ENCODE peak calls at places on chromosomes 3 and 15, in four cellular contexts. J, K, E and H are unnamed samples.

GRCh38 chr3:137105277-137105977 is 147.6 kb downstream of the IL20RB start:
- DNase-seq in J (peak; percentile 42), K (no peak), E (no peak), H (no peak)

GRCh38 chr3:10703875-10704274 is 112.2 kb upstream of the SLC6A11 start:
- DNase-seq in K (no peak), J (peak; percentile 10), E (no peak), H (no peak)

GRCh38 chr15:96344706-96345559 is 14.4 kb downstream of the NR2F2 start:
- DNase-seq in J (no peak), E (no peak), K (peak; percentile 46), H (peak; percentile 75)

GRCh38 chr3:168088106-168088722 is 7.5 kb downstream of the GOLIM4 start:
- DNase-seq in J (peak; percentile 37), E (no peak), K (no peak), H (no peak)

GRCh38 chr15:40763801-40764765 is at the start of gene GCHFR:
- DNase-seq in J (peak; percentile 77), E (peak; percentile 92), K (peak; percentile 89), H (peak; percentile 91)

GRCh38 chr3:38840987-38841386 is 25.0 kb upstream of the SCN10A start:
- DNase-seq in J (no peak), K (no peak), E (no peak), H (no peak)

GRCh38 chr3:135803291-135803690 is 162.2 kb upstream of the PPP2R3A start:
- DNase-seq in J (no peak), K (no peak), E (no peak), H (peak; percentile 28)

GRCh38 chr3:61601831-61602230 is 40.5 kb downstream of the PTPRG start:
- DNase-seq in K (no peak), E (no peak), J (no peak), H (no peak)

GRCh38 chr3:126549861-126550487 is 8.8 kb downstream of the C3orf22 start:
- DNase-seq in J (no peak), E (peak; percentile 58), K (peak; percentile 24), H (peak; percentile 56)

GRCh38 chr15:63523306-63523990 is 19.1 kb downstream of the USP3 start:
- DNase-seq in E (no peak), J (no peak), K (no peak), H (no peak)

GRCh38 chr3:134446800-134447199 is 39.0 kb downstream of the ANAPC13 start:
- DNase-seq in E (no peak), K (no peak), J (no peak), H (no peak)

GRCh38 chr3:194138098-194138474 is 2.1 kb downstream of the HES1 start:
- DNase-seq in K (no peak), J (no peak), E (no peak), H (no peak)

GRCh38 chr3:107884719-107885460 is 205.9 kb downstream of the CD47 start:
- DNase-seq in E (no peak), J (peak; percentile 18), K (no peak), H (no peak)

GRCh38 chr15:71807691-71808091 is 2.7 kb upstream of the NR2E3 start:
- DNase-seq in K (no peak), J (no peak), E (no peak), H (no peak)

GRCh38 chr15:55799287-55800212 is 56.6 kb upstream of the PRTG start:
- DNase-seq in J (peak; percentile 55), E (no peak), K (no peak), H (no peak)

GRCh38 chr15:58775402-58775801 is 4.3 kb downstream of the MINDY2 start:
- DNase-seq in J (no peak), E (no peak), K (no peak), H (no peak)

GRCh38 chr3:141561426-141562034 is 74.7 kb downstream of the RASA2 start:
- DNase-seq in J (peak; percentile 48), E (no peak), K (no peak), H (no peak)

GRCh38 chr15:79863886-79864285 is 32.9 kb downstream of the MTHFS start:
- DNase-seq in K (no peak), E (no peak), J (no peak), H (no peak)

GRCh38 chr15:62472616-62473299 is 307.7 kb upstream of the C2CD4B start:
- DNase-seq in J (no peak), E (no peak), K (peak; percentile 89), H (no peak)

GRCh38 chr15:25742008-25742407 is 121.1 kb downstream of the ATP10A start:
- DNase-seq in K (no peak), E (no peak), J (no peak), H (no peak)

GRCh38 chr3:133301194-133301593 is 98.7 kb upstream of the BFSP2 start:
- DNase-seq in K (no peak), E (no peak), J (no peak), H (no peak)

GRCh38 chr3:20406621-20407020 is 220.6 kb upstream of the SGO1 start:
- DNase-seq in J (no peak), E (no peak), K (no peak), H (no peak)

GRCh38 chr3:169813757-169814517 is 1.2 kb upstream of the LRRC34 start:
- DNase-seq in E (no peak), K (no peak), J (peak; percentile 88), H (no peak)

GRCh38 chr3:98596902-98597500 is 3.6 kb upstream of the CPOX start:
- DNase-seq in E (no peak), K (no peak), J (peak; percentile 58), H (no peak)

GRCh38 chr3:5238545-5238944 is 51.0 kb downstream of the EDEM1 start:
- DNase-seq in J (no peak), E (no peak), K (no peak), H (no peak)

GRCh38 chr3:37922721-37923575 is 61.3 kb downstream of the CTDSPL start:
- DNase-seq in J (peak; percentile 7), K (peak; percentile 71), E (no peak), H (peak; percentile 80)

DNA sequence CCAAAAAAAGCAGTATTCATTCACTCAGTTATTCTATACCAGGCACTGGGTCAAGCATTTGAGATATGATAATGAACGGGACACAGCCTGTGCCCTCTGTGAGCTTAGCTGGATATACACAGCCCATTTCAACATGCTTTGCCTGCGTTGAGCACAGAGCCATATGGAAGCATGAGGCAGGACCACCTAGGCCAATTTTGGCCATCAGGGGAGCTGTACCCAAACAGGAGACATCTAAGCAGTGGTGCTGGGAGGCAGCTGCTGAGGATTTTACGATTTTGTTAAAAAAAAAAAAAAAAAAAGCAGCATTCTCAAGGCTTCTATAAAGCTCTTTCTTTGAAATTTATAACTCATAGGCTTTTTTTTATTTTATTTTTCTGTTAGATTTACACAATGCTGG is 87.2 kb upstream of the SLC2A2 start:
- DNase-seq in E (no peak), K (no peak), J (no peak), H (no peak)
- TF ChIP-seq CTCF in E (no peak), K (no peak), J (no peak), H (no peak)

GRCh38 chr3:42510325-42510724 is 7.9 kb downstream of the VIPR1 start:
- DNase-seq in K (no peak), J (no peak), E (no peak), H (no peak)

GRCh38 chr3:42513521-42513920 is 11.1 kb downstream of the VIPR1 start:
- DNase-seq in J (no peak), E (no peak), K (no peak), H (no peak)

GRCh38 chr3:42513121-42513520 is 10.7 kb downstream of the VIPR1 start:
- DNase-seq in K (no peak), J (no peak), E (no peak), H (no peak)

GRCh38 chr3:42509111-42509510 is 6.7 kb downstream of the VIPR1 start:
- DNase-seq in E (no peak), J (no peak), K (peak; percentile 4), H (no peak)

DNA sequence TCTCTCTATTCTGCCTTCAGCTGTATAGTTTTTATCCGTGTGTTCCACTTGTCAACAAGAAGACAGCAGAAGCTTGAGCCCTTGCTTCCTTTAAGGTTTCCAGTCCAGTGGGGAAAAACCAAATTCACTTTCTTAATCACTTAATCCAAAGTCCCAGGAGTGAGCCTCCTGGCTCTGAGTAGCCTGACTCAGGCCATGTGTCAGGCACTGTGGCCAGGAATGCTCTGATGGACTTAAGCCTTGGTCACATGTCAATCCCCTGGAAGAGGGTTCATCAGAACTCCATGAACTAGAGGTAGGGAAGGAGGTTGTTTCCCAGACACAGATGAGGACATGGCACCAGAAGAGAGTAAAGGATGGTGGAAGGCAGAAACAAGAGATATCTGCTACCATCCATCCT is 8.8 kb downstream of the VIPR1 start:
- DNase-seq in J (no peak), K (no peak), E (no peak), H (no peak)
- H3K27ac ChIP-seq in J (no peak overlapping the region), K (no peak overlapping the region), E (no peak overlapping the region), H (no peak overlapping the region)

DNA sequence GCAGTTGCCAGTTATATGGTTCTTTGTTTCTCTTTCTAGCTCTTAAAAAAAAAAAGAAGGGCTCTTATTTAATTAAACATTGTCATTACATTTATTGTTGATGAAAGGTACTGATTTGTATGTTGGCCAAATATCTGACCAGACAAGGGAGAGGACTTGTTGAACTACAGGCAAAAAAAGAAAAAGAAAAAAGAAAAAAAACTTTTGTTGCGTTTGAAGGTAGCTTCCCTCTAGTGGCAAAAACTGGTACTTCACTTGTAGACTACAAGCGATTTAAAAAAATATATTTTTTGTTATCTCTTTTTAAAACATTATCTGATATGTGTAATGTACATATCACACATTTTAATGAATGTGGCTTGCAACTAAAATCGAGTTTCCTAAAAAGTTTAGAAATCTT is 280.6 kb downstream of the ROBO2 start:
- DNase-seq in J (no peak), K (no peak), E (no peak), H (no peak)
- H3K4me3 ChIP-seq in J (no peak overlapping the region), K (no peak overlapping the region), E (no peak overlapping the region), H (no peak overlapping the region)

DNA sequence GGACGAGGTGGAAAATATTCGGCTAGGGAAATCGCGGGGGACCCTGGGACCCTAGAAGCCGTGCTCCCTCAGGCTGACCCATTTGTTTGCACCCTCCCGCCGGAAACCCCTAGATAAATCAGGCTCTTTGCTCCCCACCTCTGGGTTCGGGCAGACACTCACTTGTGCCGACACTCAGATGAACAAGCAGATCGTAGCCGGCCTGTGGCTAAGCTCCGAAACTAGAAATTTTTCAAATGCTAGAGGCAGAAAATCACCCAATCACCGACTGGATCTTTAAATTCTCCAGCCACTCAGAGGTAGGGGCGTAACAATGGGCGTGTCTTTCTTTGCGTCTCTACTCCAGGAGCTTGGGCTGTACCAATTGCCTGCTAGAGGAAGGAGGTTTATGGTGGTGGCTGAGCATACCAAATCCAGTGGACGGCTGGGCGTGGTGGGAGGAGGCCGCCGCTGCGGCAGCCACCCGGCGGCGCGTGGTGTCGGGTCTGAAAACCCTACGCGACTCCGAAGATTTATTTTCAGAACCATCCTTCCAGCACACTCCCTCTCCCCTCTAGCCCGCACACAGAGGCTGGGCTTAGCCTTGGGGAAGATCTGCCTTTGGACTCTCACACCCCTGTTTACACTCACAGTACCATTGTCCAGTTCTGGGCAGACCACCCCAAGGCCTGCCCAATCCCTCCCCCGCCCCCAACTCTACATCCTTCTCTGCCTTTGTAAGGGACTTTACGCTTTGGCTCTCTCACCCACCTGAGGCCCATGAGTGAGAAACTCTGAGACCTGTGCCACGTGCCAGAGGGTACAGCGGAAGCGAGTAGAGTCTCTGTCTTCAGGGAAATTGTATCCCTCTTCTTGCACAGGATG is at the start of gene PIF1:
- DNase-seq in E (peak; percentile 94), J (peak; percentile 97), K (peak; percentile 90), H (peak; percentile 95)
- TF ChIP-seq CTCF in E (no peak), J (no peak), K (no peak), H (no peak)